ENCODE peak calls at places on chromosomes 4 and X, in six cellular contexts. One of them, this sample, is unnamed.

GRCh38 chr4:95289028-95289634 is 259.6 kb downstream of the UNC5C start:
- DNase-seq in AG04450: no peak
- DNase-seq in colonic mucosa: no peak
- DNase-seq in neural progenitor cell: no peak
- DNase-seq in AG10803: no peak
- DNase-seq in retinal pigment epithelial cell: no peak
- DNase-seq in this sample: peak; percentile 10

GRCh38 chrX:111098874-111099273 is 2.9 kb downstream of the PAK3 start:
- DNase-seq in AG04450: no peak
- DNase-seq in colonic mucosa: peak; percentile 53
- DNase-seq in neural progenitor cell: peak; percentile 89
- DNase-seq in AG10803: no peak
- DNase-seq in retinal pigment epithelial cell: no peak
- DNase-seq in this sample: peak; percentile 73

GRCh38 chr4:40199999-40200880 is 3.4 kb downstream of the RHOH start:
- DNase-seq in AG04450: no peak
- DNase-seq in colonic mucosa: no peak
- DNase-seq in neural progenitor cell: no peak
- DNase-seq in AG10803: peak; percentile 32
- DNase-seq in retinal pigment epithelial cell: no peak
- DNase-seq in this sample: peak; percentile 39

GRCh38 chr4:89765966-89766365 is 71.0 kb downstream of the SNCA start:
- DNase-seq in AG04450: peak; percentile 18
- DNase-seq in colonic mucosa: no peak
- DNase-seq in neural progenitor cell: no peak
- DNase-seq in AG10803: peak; percentile 79
- DNase-seq in retinal pigment epithelial cell: peak; percentile 82
- DNase-seq in this sample: no peak

GRCh38 chrX:120380699-120381098 is 18.8 kb downstream of the ATP1B4 start:
- DNase-seq in AG04450: no peak
- DNase-seq in colonic mucosa: no peak
- DNase-seq in neural progenitor cell: peak; percentile 34
- DNase-seq in AG10803: peak; percentile 3
- DNase-seq in retinal pigment epithelial cell: no peak
- DNase-seq in this sample: peak; percentile 23

GRCh38 chr4:149166886-149167285 is 648.8 kb downstream of the IQCM start:
- DNase-seq in AG04450: no peak
- DNase-seq in colonic mucosa: no peak
- DNase-seq in neural progenitor cell: no peak
- DNase-seq in AG10803: peak; percentile 31
- DNase-seq in retinal pigment epithelial cell: no peak
- DNase-seq in this sample: no peak

GRCh38 chrX:3377560-3377959 is 31.1 kb upstream of the MXRA5 start:
- DNase-seq in AG04450: no peak
- DNase-seq in colonic mucosa: no peak
- DNase-seq in neural progenitor cell: no peak
- DNase-seq in AG10803: no peak
- DNase-seq in retinal pigment epithelial cell: no peak
- DNase-seq in this sample: no peak

GRCh38 chr4:124206779-124207605 is 505.5 kb downstream of the ANKRD50 start:
- DNase-seq in AG04450: no peak
- DNase-seq in colonic mucosa: no peak
- DNase-seq in neural progenitor cell: no peak
- DNase-seq in AG10803: peak; percentile 38
- DNase-seq in retinal pigment epithelial cell: no peak
- DNase-seq in this sample: no peak

GRCh38 chr4:88185916-88186315 is 27.5 kb upstream of the ABCG2 start:
- DNase-seq in AG04450: peak; percentile 61
- DNase-seq in colonic mucosa: no peak
- DNase-seq in neural progenitor cell: no peak
- DNase-seq in AG10803: no peak
- DNase-seq in retinal pigment epithelial cell: no peak
- DNase-seq in this sample: no peak

GRCh38 chr4:15001248-15001824 is 945 bp upstream of the CPEB2 start:
- DNase-seq in AG04450: peak; percentile 63
- DNase-seq in colonic mucosa: peak; percentile 76
- DNase-seq in neural progenitor cell: peak; percentile 73
- DNase-seq in AG10803: peak; percentile 95
- DNase-seq in retinal pigment epithelial cell: peak; percentile 87
- DNase-seq in this sample: peak; percentile 48
- TF ChIP-seq CTCF in AG04450: no peak
- TF ChIP-seq CTCF in colonic mucosa: no peak
- TF ChIP-seq CTCF in neural progenitor cell: peak; percentile 18
- TF ChIP-seq CTCF in AG10803: no peak
- TF ChIP-seq CTCF in retinal pigment epithelial cell: peak; percentile 24
- TF ChIP-seq CTCF in this sample: no peak

GRCh38 chr4:117661673-117662072 is 372.6 kb upstream of the NDST3 start:
- DNase-seq in AG04450: no peak
- DNase-seq in colonic mucosa: no peak
- DNase-seq in neural progenitor cell: no peak
- DNase-seq in AG10803: no peak
- DNase-seq in retinal pigment epithelial cell: no peak
- DNase-seq in this sample: no peak
- TF ChIP-seq CTCF in AG04450: no peak
- TF ChIP-seq CTCF in colonic mucosa: no peak
- TF ChIP-seq CTCF in neural progenitor cell: no peak
- TF ChIP-seq CTCF in AG10803: no peak
- TF ChIP-seq CTCF in retinal pigment epithelial cell: no peak
- TF ChIP-seq CTCF in this sample: no peak

DNA sequence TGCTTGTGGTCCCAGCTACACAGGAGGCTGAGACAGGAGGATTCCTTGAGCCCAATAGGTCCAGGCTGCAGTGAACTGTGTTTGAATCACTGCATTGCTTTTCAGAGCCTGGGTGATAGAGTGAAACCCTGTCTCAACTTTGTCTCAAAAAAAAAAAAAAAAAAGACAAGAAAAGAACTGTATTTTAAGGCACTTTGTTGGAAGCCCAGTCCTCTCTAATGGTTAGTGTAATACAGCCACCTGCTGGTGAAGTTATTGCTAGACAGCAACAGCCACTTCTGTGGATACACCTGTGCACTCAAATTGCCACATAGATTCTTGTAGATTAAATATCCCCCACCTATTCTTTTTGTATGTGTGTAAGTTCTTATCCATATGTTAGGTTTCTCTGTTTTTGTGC is 10.1 kb upstream of the FGG start:
- DNase-seq in AG04450: peak; percentile 11
- DNase-seq in colonic mucosa: peak; percentile 24
- DNase-seq in neural progenitor cell: peak; percentile 75
- DNase-seq in AG10803: peak; percentile 37
- DNase-seq in retinal pigment epithelial cell: peak; percentile 28
- DNase-seq in this sample: peak; percentile 66
- TF ChIP-seq CTCF in AG04450: peak; percentile 56
- TF ChIP-seq CTCF in colonic mucosa: peak; percentile 44
- TF ChIP-seq CTCF in neural progenitor cell: peak; percentile 65
- TF ChIP-seq CTCF in AG10803: peak; percentile 50
- TF ChIP-seq CTCF in retinal pigment epithelial cell: peak; percentile 74
- TF ChIP-seq CTCF in this sample: peak; percentile 60

DNA sequence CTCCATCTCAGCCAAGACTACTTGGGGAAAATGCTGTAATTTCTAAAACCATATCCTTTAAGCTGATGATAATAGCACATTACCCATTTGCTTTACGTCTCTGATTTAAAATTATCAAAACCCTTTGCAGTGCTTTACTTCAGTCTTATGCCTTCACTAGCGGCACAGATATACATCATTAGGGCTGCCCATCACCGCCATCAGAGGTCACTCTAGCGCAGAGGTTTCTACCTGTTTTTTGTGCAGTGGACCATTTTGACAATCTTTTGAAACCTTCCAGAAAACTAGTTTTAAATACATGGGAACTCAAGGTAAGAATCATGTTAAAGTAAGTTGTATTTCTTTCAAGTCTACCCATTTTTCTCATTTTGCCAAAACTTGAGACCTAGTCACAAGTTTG is 592.5 kb downstream of the PPARGC1A start:
- DNase-seq in AG04450: no peak
- DNase-seq in colonic mucosa: no peak
- DNase-seq in neural progenitor cell: no peak
- DNase-seq in AG10803: no peak
- DNase-seq in retinal pigment epithelial cell: no peak
- DNase-seq in this sample: no peak
- TF ChIP-seq CTCF in AG04450: no peak
- TF ChIP-seq CTCF in colonic mucosa: no peak
- TF ChIP-seq CTCF in neural progenitor cell: peak; percentile 34
- TF ChIP-seq CTCF in AG10803: no peak
- TF ChIP-seq CTCF in retinal pigment epithelial cell: no peak
- TF ChIP-seq CTCF in this sample: no peak

GRCh38 chr4:177681902-177682301 is 239.7 kb upstream of the AGA start:
- DNase-seq in AG04450: no peak
- DNase-seq in colonic mucosa: no peak
- DNase-seq in neural progenitor cell: no peak
- DNase-seq in AG10803: no peak
- DNase-seq in retinal pigment epithelial cell: no peak
- DNase-seq in this sample: no peak

GRCh38 chr4:177692907-177693306 is 250.7 kb upstream of the AGA start:
- DNase-seq in AG04450: no peak
- DNase-seq in colonic mucosa: no peak
- DNase-seq in neural progenitor cell: no peak
- DNase-seq in AG10803: no peak
- DNase-seq in retinal pigment epithelial cell: no peak
- DNase-seq in this sample: no peak

DNA sequence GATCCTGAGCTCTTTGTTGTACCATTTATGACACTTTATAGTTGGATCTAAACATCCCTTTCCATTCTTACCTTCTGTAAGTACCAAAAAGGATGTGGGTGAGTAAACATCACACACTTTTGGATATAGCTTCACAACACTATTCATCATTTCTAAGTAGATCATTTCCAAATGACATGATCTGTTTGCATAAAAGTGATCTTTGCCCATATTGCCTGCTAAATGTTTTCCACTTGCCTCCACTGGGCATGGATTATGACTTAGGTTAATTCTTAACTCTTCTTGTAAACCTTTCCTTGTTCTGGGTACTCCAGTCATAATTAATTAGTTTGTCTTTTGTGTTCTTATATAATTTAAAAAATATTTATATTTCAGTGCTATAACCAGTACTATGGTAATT is 244.9 kb upstream of the AGA start:
- DNase-seq in AG04450: no peak
- DNase-seq in colonic mucosa: no peak
- DNase-seq in neural progenitor cell: no peak
- DNase-seq in AG10803: no peak
- DNase-seq in retinal pigment epithelial cell: no peak
- DNase-seq in this sample: no peak
- TF ChIP-seq CTCF in AG04450: no peak
- TF ChIP-seq CTCF in colonic mucosa: no peak
- TF ChIP-seq CTCF in neural progenitor cell: no peak
- TF ChIP-seq CTCF in AG10803: no peak
- TF ChIP-seq CTCF in retinal pigment epithelial cell: no peak
- TF ChIP-seq CTCF in this sample: no peak

GRCh38 chrX:118630843-118631242 is 96.6 kb upstream of the IL13RA1 start:
- DNase-seq in AG04450: no peak
- DNase-seq in colonic mucosa: no peak
- DNase-seq in neural progenitor cell: no peak
- DNase-seq in AG10803: no peak
- DNase-seq in retinal pigment epithelial cell: no peak
- DNase-seq in this sample: no peak

GRCh38 chrX:118632862-118633261 is 94.5 kb upstream of the IL13RA1 start:
- DNase-seq in AG04450: no peak
- DNase-seq in colonic mucosa: no peak
- DNase-seq in neural progenitor cell: no peak
- DNase-seq in AG10803: no peak
- DNase-seq in retinal pigment epithelial cell: no peak
- DNase-seq in this sample: peak; percentile 34

GRCh38 chrX:118626346-118626745 is 101.1 kb upstream of the IL13RA1 start:
- DNase-seq in AG04450: no peak
- DNase-seq in colonic mucosa: no peak
- DNase-seq in neural progenitor cell: no peak
- DNase-seq in AG10803: no peak
- DNase-seq in retinal pigment epithelial cell: no peak
- DNase-seq in this sample: no peak

GRCh38 chrX:118631586-118631985 is 95.8 kb upstream of the IL13RA1 start:
- DNase-seq in AG04450: no peak
- DNase-seq in colonic mucosa: no peak
- DNase-seq in neural progenitor cell: no peak
- DNase-seq in AG10803: no peak
- DNase-seq in retinal pigment epithelial cell: no peak
- DNase-seq in this sample: no peak

GRCh38 chrX:118627084-118627758 is 100.2 kb upstream of the IL13RA1 start:
- DNase-seq in AG04450: no peak
- DNase-seq in colonic mucosa: no peak
- DNase-seq in neural progenitor cell: no peak
- DNase-seq in AG10803: no peak
- DNase-seq in retinal pigment epithelial cell: no peak
- DNase-seq in this sample: peak; percentile 11
- TF ChIP-seq CTCF in AG04450: peak; percentile 33
- TF ChIP-seq CTCF in colonic mucosa: peak; percentile 24
- TF ChIP-seq CTCF in neural progenitor cell: peak; percentile 47
- TF ChIP-seq CTCF in AG10803: peak; percentile 27
- TF ChIP-seq CTCF in retinal pigment epithelial cell: peak; percentile 44
- TF ChIP-seq CTCF in this sample: peak; percentile 42

GRCh38 chrX:133923113-133923512 is 62.3 kb downstream of the GPC3 start:
- DNase-seq in AG04450: no peak
- DNase-seq in colonic mucosa: no peak
- DNase-seq in neural progenitor cell: no peak
- DNase-seq in AG10803: no peak
- DNase-seq in retinal pigment epithelial cell: no peak
- DNase-seq in this sample: no peak

GRCh38 chrX:133921084-133921483 is 64.3 kb downstream of the GPC3 start:
- DNase-seq in AG04450: no peak
- DNase-seq in colonic mucosa: no peak
- DNase-seq in neural progenitor cell: no peak
- DNase-seq in AG10803: no peak
- DNase-seq in retinal pigment epithelial cell: no peak
- DNase-seq in this sample: no peak

GRCh38 chrX:133922390-133922772 is 63.0 kb downstream of the GPC3 start:
- DNase-seq in AG04450: no peak
- DNase-seq in colonic mucosa: no peak
- DNase-seq in neural progenitor cell: no peak
- DNase-seq in AG10803: no peak
- DNase-seq in retinal pigment epithelial cell: no peak
- DNase-seq in this sample: no peak

GRCh38 chrX:133923548-133923947 is 61.8 kb downstream of the GPC3 start:
- DNase-seq in AG04450: no peak
- DNase-seq in colonic mucosa: no peak
- DNase-seq in neural progenitor cell: no peak
- DNase-seq in AG10803: no peak
- DNase-seq in retinal pigment epithelial cell: no peak
- DNase-seq in this sample: no peak

GRCh38 chrX:133921764-133922389 is 63.5 kb downstream of the GPC3 start:
- DNase-seq in AG04450: no peak
- DNase-seq in colonic mucosa: peak; percentile 62
- DNase-seq in neural progenitor cell: peak; percentile 78
- DNase-seq in AG10803: peak; percentile 16
- DNase-seq in retinal pigment epithelial cell: no peak
- DNase-seq in this sample: peak; percentile 25
- TF ChIP-seq CTCF in AG04450: peak; percentile 34
- TF ChIP-seq CTCF in colonic mucosa: peak; percentile 50
- TF ChIP-seq CTCF in neural progenitor cell: peak; percentile 67
- TF ChIP-seq CTCF in AG10803: peak; percentile 43
- TF ChIP-seq CTCF in retinal pigment epithelial cell: peak; percentile 73
- TF ChIP-seq CTCF in this sample: peak; percentile 65

GRCh38 chr4:151013944-151014343 is 1.1 kb downstream of the LRBA start:
- DNase-seq in AG04450: no peak
- DNase-seq in colonic mucosa: no peak
- DNase-seq in neural progenitor cell: no peak
- DNase-seq in AG10803: no peak
- DNase-seq in retinal pigment epithelial cell: no peak
- DNase-seq in this sample: no peak
- TF ChIP-seq CTCF in AG04450: no peak
- TF ChIP-seq CTCF in colonic mucosa: no peak
- TF ChIP-seq CTCF in neural progenitor cell: no peak
- TF ChIP-seq CTCF in AG10803: no peak
- TF ChIP-seq CTCF in retinal pigment epithelial cell: no peak
- TF ChIP-seq CTCF in this sample: no peak

This sample was measured in GM13977.